ENCODE peak calls at places on chromosomes 4 and X, in four cellular contexts. V is K562, Q is WTC11, S is HepG2. M is an unnamed sample.

GRCh38 chrX:150774798-150775568 is 81.8 kb downstream of the MTMR1 start:
- DNase-seq in S (peak), Q (no peak), V (no peak), M (no peak)

GRCh38 chr4:7034262-7035081 is 8.7 kb upstream of the TADA2B start:
- DNase-seq in V (no peak), Q (no peak), S (peak), M (no peak)

GRCh38 chr4:146327859-146328258 is 113.5 kb downstream of the REELD1 start:
- DNase-seq in V (no peak), S (no peak), Q (no peak), M (no peak)

GRCh38 chr4:102343964-102344519 is 1.2 kb downstream of the SLC39A8 start:
- DNase-seq in Q (no peak), V (peak), S (no peak), M (no peak)

GRCh38 chrX:102599950-102600579 is 750 bp downstream of the ARMCX5 start:
- DNase-seq in S (no peak), V (no peak), Q (no peak), M (no peak)

GRCh38 chr4:77153016-77153415 is 4.0 kb upstream of the CCNG2 start:
- DNase-seq in V (no peak), Q (no peak), S (no peak), M (no peak)

GRCh38 chr4:154332681-154333421 is 158.7 kb downstream of the DCHS2 start:
- DNase-seq in S (no peak), Q (peak), V (no peak), M (no peak)

GRCh38 chrX:50586980-50587379 is 116.4 kb upstream of the DGKK start:
- DNase-seq in S (no peak), Q (no peak), V (no peak), M (no peak)

GRCh38 chr4:48360285-48360965 is 19.1 kb downstream of the SLAIN2 start:
- DNase-seq in S (no peak), Q (no peak), V (no peak), M (no peak)

GRCh38 chr4:970854-971520 is 2.4 kb downstream of the DGKQ start:
- DNase-seq in V (no peak), Q (no peak), S (no peak), M (no peak)

GRCh38 chr4:54657194-54657555 is 582 bp upstream of the KIT start:
- DNase-seq in S (no peak), Q (peak), V (no peak), M (no peak)

GRCh38 chr4:3519468-3520264 is 12.6 kb downstream of the LRPAP1 start:
- DNase-seq in S (no peak), V (no peak), Q (peak), M (no peak)

GRCh38 chrX:115616943-115617563 is 56.1 kb downstream of the PLS3 start:
- DNase-seq in Q (no peak), S (no peak), V (no peak), M (no peak)

GRCh38 chrX:143171703-143172102 is 146.0 kb downstream of the SPANXN4 start:
- DNase-seq in V (no peak), Q (no peak), S (no peak), M (no peak)

GRCh38 chr4:75705198-75705712 is 19.1 kb upstream of the USO1 start:
- DNase-seq in S (no peak), V (no peak), Q (peak), M (no peak)

GRCh38 chr4:139214039-139214534 is 37.1 kb upstream of the ELF2 start:
- DNase-seq in Q (peak), V (no peak), S (peak), M (peak)
- TF ChIP-seq ELF4 in Q (no peak), V (no peak), S (no peak), M (no peak)

DNA sequence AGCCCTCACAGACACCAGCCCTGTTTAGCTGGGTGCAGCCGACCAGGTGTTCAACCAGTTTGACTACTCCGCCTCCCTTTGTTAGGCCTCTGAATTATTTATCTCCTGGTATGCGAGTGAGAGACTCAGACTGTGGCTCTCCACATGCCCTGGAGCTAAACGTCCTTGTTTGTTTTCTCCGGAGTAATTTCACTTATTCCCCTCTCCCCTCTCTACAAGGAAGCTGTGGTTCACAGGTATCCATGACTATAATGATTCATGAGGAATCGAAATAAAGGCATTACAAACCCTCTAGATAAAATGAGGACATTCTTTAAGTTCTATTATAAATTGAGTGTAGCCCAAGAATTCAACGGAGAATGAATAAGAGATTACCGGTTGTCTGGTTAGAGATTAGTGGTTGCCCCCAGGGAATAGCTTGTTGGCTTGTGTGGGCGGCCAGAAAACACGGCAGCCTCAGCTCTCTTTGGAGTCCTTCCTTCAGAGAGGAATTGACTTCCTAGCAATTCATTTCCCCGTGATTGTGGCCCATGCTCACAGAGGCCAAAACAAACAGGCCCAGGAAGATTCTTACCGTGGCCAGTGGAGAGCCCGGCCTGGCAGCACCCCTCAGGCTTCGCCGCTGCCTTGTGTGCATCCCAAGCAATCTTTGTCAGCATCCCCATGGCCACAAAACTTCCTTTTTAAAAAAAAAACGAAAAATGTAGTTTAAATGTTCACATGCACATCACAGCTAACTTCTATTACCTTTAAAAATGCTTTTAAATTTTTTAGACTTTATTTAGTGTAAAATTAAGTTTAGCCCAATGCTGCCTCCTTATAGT is 60.2 kb upstream of the CBR4 start:
- DNase-seq in Q (peak), V (no peak), S (peak), M (no peak)
- TF ChIP-seq SP1 in Q (no peak), V (no peak), S (no peak), M (no peak)

DNA sequence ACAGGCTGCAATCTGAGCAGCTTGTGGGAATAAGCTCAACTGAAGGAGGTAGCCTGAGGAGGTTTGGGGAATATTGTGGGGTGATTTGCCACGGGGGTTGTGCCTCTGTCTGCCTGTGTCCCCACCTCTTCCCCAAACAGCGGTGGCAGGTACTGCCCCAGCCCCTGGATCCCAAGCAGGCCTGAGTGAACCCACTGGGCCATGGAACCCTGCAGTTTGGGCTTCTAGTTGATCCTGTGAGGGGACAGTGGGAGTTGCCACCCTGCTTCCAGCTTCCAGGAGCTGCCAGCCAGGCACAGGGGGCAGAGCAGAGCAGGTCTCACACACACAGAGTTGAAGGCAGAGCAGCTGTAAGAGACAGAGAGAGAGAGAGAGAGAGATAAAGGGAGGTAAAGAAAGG is 97.4 kb downstream of the PJA1 start:
- DNase-seq in V (no peak), S (no peak), Q (no peak), M (no peak)
- TF ChIP-seq ELF4 in V (no peak), S (no peak), Q (no peak), M (no peak)

GRCh38 chr4:125847518-125847917 is 532.8 kb downstream of the FAT4 start:
- DNase-seq in Q (no peak), V (no peak), S (no peak), M (no peak)

DNA sequence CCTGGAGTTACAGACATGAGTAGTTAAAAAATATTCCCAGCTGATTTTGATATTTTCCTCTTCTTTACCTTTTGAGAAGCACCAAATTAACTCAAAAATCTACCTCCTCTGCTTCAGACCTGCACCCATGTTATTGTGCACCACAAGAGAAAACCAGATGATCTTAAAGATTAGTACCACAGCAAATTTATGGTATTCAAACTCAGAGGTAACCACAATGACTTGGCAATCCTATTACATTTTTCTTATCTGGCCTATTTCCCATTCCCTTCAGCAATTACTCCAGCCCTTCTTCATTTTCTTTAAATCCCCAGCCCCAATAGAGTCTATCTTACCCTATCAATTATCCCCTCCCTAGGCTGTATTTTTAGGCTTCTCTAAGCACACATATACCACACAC is 535.1 kb downstream of the FAT4 start:
- DNase-seq in Q (no peak), S (no peak), V (no peak), M (no peak)
- TF ChIP-seq SP1 in Q (no peak), S (no peak), V (no peak), M (no peak)

GRCh38 chrX:56978172-56978571 is 17.2 kb downstream of the SPIN3 start:
- DNase-seq in V (peak), S (peak), Q (peak), M (peak)
- TF ChIP-seq ELF4 in V (no peak), S (no peak), Q (no peak), M (no peak)